ENCODE peak calls at places on chromosomes 16 and 17, in seven cellular contexts. Q is MM.1S, O is SK-N-SH, K is H1, F is mammary epithelial cell, N is fibroblast of lung, I is neural progenitor cell. R is an unnamed sample. For H3K36me3, the result is how much of the 10 kb centered on the place peaks cover.

GRCh38 chr17:50420419-50421112 is 5.5 kb upstream of the ACSF2 start:
- DNase-seq in Q (no peak), O (no peak), K (no peak), F (no peak), N (no peak), I (no peak), R (no peak)

GRCh38 chr17:7380855-7381683 is at the start of gene TNK1:
- DNase-seq in Q (no peak), O (peak), K (no peak), F (peak), N (no peak), I (peak), R (peak)

GRCh38 chr17:76268015-76268749 is 3.0 kb downstream of the UBALD2 start:
- DNase-seq in Q (no peak), O (peak), K (no peak), F (peak), N (peak), I (no peak), R (peak)

GRCh38 chr16:55572439-55572838 is 6.0 kb downstream of the CAPNS2 start:
- DNase-seq in Q (no peak), O (no peak), K (no peak), F (no peak), N (no peak), I (no peak), R (no peak)

GRCh38 chr16:66606000-66606751 is 1.7 kb downstream of the CMTM3 start:
- DNase-seq in Q (no peak), O (no peak), K (no peak), F (peak), N (no peak), I (no peak), R (no peak)

GRCh38 chr17:8963665-8964258 is 1.7 kb downstream of the PIK3R5 start:
- DNase-seq in Q (no peak), O (no peak), K (no peak), F (no peak), N (no peak), I (peak), R (no peak)

GRCh38 chr17:5714993-5715392 is 130.7 kb upstream of the NLRP1 start:
- DNase-seq in Q (no peak), O (no peak), K (no peak), F (no peak), N (no peak), I (no peak), R (no peak)

GRCh38 chr17:81027591-81028505 is 7.1 kb upstream of the BAIAP2 start:
- DNase-seq in Q (no peak), O (peak), K (no peak), F (no peak), N (no peak), I (no peak), R (no peak)

GRCh38 chr16:67632415-67633172 is 12.3 kb upstream of the CARMIL2 start:
- DNase-seq in Q (no peak), O (no peak), K (no peak), F (no peak), N (no peak), I (no peak), R (no peak)

GRCh38 chr17:41624208-41625101 is at the start of gene KRT17:
- DNase-seq in Q (no peak), O (no peak), K (no peak), F (peak), N (peak), I (no peak), R (no peak)

GRCh38 chr16:80972611-80973010 is 34.1 kb downstream of the CMC2 start:
- DNase-seq in Q (no peak), O (no peak), K (no peak), F (no peak), N (no peak), I (no peak), R (no peak)

GRCh38 chr16:54817432-54817831 is 113.2 kb upstream of the IRX5 start:
- DNase-seq in Q (peak), O (peak), K (no peak), F (peak), N (no peak), I (peak), R (no peak)

GRCh38 chr16:51147776-51148673 is 3.0 kb downstream of the SALL1 start:
- DNase-seq in Q (no peak), O (no peak), K (no peak), F (no peak), N (peak), I (peak), R (no peak)

GRCh38 chr17:34579979-34580684 is 750 bp downstream of the TMEM132E start:
- DNase-seq in Q (peak), O (peak), K (no peak), F (peak), N (no peak), I (peak), R (no peak)

GRCh38 chr16:87995644-87996043 is 44.4 kb downstream of the BANP start:
- DNase-seq in Q (no peak), O (no peak), K (no peak), F (no peak), N (no peak), I (no peak), R (no peak)
- H3K36me3 ChIP-seq in Q (under half), O (under half), K (under half), F (under half), N (under half), I (under half), R (under half)

GRCh38 chr17:28846231-28846630 is 3.6 kb upstream of the FAM222B start:
- DNase-seq in Q (no peak), O (no peak), K (no peak), F (no peak), N (no peak), I (no peak), R (no peak)

GRCh38 chr17:28843810-28844137 is 1.2 kb upstream of the FAM222B start:
- DNase-seq in Q (no peak), O (no peak), K (no peak), F (no peak), N (no peak), I (no peak), R (no peak)

GRCh38 chr17:28839221-28839620 is 3.4 kb downstream of the FAM222B start:
- DNase-seq in Q (no peak), O (no peak), K (no peak), F (no peak), N (no peak), I (no peak), R (no peak)

GRCh38 chr17:28841901-28842281 is 699 bp downstream of the FAM222B start:
- DNase-seq in Q (peak), O (peak), K (no peak), F (no peak), N (peak), I (no peak), R (no peak)

GRCh38 chr17:28842282-28843012 is at the start of gene FAM222B:
- DNase-seq in Q (peak), O (peak), K (peak), F (peak), N (peak), I (peak), R (peak)
- TF ChIP-seq CTCF in Q (no peak), O (no peak), K (no peak), F (no peak), N (no peak), I (no peak), R (no peak)

GRCh38 chr17:17765921-17766320 is 70.9 kb downstream of the SREBF1 start:
- DNase-seq in Q (no peak), O (no peak), K (no peak), F (no peak), N (no peak), I (no peak), R (no peak)

GRCh38 chr17:17768415-17769088 is 68.2 kb downstream of the SREBF1 start:
- DNase-seq in Q (no peak), O (peak), K (no peak), F (no peak), N (no peak), I (no peak), R (no peak)

GRCh38 chr17:17767497-17768286 is 69.1 kb downstream of the SREBF1 start:
- DNase-seq in Q (no peak), O (no peak), K (no peak), F (no peak), N (no peak), I (peak), R (no peak)

GRCh38 chr17:17766351-17767095 is 70.3 kb downstream of the SREBF1 start:
- DNase-seq in Q (no peak), O (no peak), K (no peak), F (no peak), N (no peak), I (peak), R (no peak)

DNA sequence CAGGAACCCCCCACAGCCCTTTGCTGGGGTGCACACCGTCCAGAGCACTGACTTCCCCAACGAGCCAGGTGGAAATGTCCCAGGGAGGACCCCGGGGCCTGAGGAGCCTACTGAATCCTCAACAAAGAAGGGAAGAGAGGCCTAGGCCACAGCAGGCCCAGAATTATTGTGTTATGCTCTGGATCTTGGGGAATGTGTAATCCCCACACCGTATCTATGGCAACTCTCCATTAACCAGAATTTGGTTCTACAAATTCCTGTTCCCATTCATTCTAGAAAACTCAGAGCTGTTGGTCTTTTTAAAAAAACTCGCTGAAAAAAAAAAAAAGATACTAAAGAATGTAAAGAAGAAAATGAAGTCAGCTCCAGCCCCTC is 69.7 kb downstream of the SREBF1 start:
- DNase-seq in Q (no peak), O (no peak), K (no peak), F (no peak), N (peak), I (peak), R (no peak)
- H3K9ac ChIP-seq in Q (no peak), O (no peak), K (no peak), F (no peak), N (no peak), I (no peak), R (no peak)

GRCh38 chr17:65532491-65532890 is 29.0 kb downstream of the AXIN2 start:
- DNase-seq in Q (no peak), O (no peak), K (no peak), F (no peak), N (no peak), I (no peak), R (no peak)
- H3K36me3 ChIP-seq in Q (under half), O (under half), K (half or more), F (under half), N (under half), I (under half), R (under half)

GRCh38 chr17:32007463-32008298 is 498 bp downstream of the LRRC37B start:
- DNase-seq in Q (peak), O (peak), K (peak), F (peak), N (peak), I (peak), R (peak)
- TF ChIP-seq CTCF in Q (no peak), O (no peak), K (no peak), F (no peak), N (no peak), I (no peak), R (no peak)

GRCh38 chr16:30900588-30900987 is 4.2 kb downstream of the CTF1 start:
- DNase-seq in Q (no peak), O (no peak), K (no peak), F (no peak), N (no peak), I (no peak), R (no peak)

GRCh38 chr16:30903002-30903401 is 6.6 kb downstream of the CTF1 start:
- DNase-seq in Q (no peak), O (no peak), K (no peak), F (no peak), N (no peak), I (no peak), R (no peak)

GRCh38 chr16:30899794-30900193 is 3.4 kb downstream of the CTF1 start:
- DNase-seq in Q (no peak), O (no peak), K (no peak), F (no peak), N (no peak), I (no peak), R (no peak)

GRCh38 chr16:30902070-30902972 is 5.9 kb downstream of the CTF1 start:
- DNase-seq in Q (peak), O (peak), K (no peak), F (peak), N (peak), I (peak), R (peak)

GRCh38 chr16:30901201-30902069 is 5.0 kb downstream of the CTF1 start:
- DNase-seq in Q (no peak), O (no peak), K (no peak), F (no peak), N (no peak), I (no peak), R (no peak)
- H3K9ac ChIP-seq in Q (no peak), O (no peak), K (no peak), F (no peak), N (no peak), I (no peak), R (peak)